ENCODE peak calls at places on chromosome 20, in seven cellular contexts. T is left ventricle myocardium inferior; S is KG1; F is AG04450; P is stimulated activated CD4-positive, alpha-beta T cell treated with anti-CD3 and anti-CD28 coated beads, Interleukin-15, amount 100 ng/mL, for 1 hour; Q is GM18507; N is tibial artery. M is an unnamed sample.

GRCh38 chr20:3071266-3071609 is 182 bp upstream of the OXT start:
- DNase-seq in F (no peak), Q (no peak), S (no peak), P (no peak), N (no peak), T (no peak), M (no peak)

GRCh38 chr20:17491041-17491440 is 40.1 kb downstream of the BFSP1 start:
- DNase-seq in S (no peak), Q (no peak), T (no peak), P (no peak), F (no peak), N (no peak), M (no peak)

GRCh38 chr20:57657537-57658446 is 37.6 kb upstream of the ZBP1 start:
- DNase-seq in Q (no peak), N (peak), S (no peak), P (peak), T (peak), F (no peak), M (peak)

GRCh38 chr20:24734139-24734538 is 214.9 kb upstream of the CST7 start:
- DNase-seq in S (no peak), F (no peak), N (no peak), T (no peak), P (no peak), Q (no peak), M (no peak)

GRCh38 chr20:59958123-59958522 is at the start of gene CDH26:
- DNase-seq in T (no peak), F (no peak), P (no peak), Q (no peak), N (no peak), S (no peak), M (no peak)

GRCh38 chr20:17617868-17618672 is 48.2 kb downstream of the DSTN start:
- DNase-seq in Q (no peak), S (no peak), P (no peak), F (no peak), N (peak), T (peak), M (peak)

GRCh38 chr20:48783533-48784272 is 44.1 kb downstream of the PREX1 start:
- DNase-seq in N (no peak), T (no peak), S (no peak), Q (no peak), F (no peak), P (no peak), M (no peak)

GRCh38 chr20:59299961-59300340 is 460 bp upstream of the EDN3 start:
- DNase-seq in T (no peak), P (no peak), Q (no peak), F (no peak), N (no peak), S (no peak), M (no peak)

GRCh38 chr20:46058656-46059281 is 29.8 kb downstream of the SLC12A5 start:
- DNase-seq in N (no peak), F (no peak), T (no peak), Q (no peak), P (no peak), S (no peak), M (no peak)

GRCh38 chr20:11918280-11918952 is 723 bp downstream of the BTBD3 start:
- DNase-seq in F (no peak), P (no peak), S (no peak), N (no peak), Q (no peak), T (no peak), M (no peak)

GRCh38 chr20:52953020-52953419 is 19.1 kb upstream of the TSHZ2 start:
- DNase-seq in Q (no peak), P (no peak), S (no peak), T (no peak), F (no peak), N (no peak), M (no peak)